ENCODE peak calls at places on chromosomes 3 and 15, in nine cellular contexts. One of them, this sample, is unnamed. For H3K79me2, the result is how much of the 10 kb centered on the place peaks cover.

GRCh38 chr3:85867072-85867471 is 908.3 kb downstream of the CADM2 start:
- DNase-seq in GM23248: no peak
- DNase-seq in PC-3: no peak
- DNase-seq in H1: no peak
- DNase-seq in GM12878: no peak
- DNase-seq in mammary epithelial cell: no peak
- DNase-seq in mesendoderm: no peak
- DNase-seq in OCI-LY7: no peak
- DNase-seq in H9: no peak
- DNase-seq in this sample: no peak

GRCh38 chr15:60373327-60373726 is 24.5 kb downstream of the ANXA2 start:
- DNase-seq in H9: no peak
- DNase-seq in mesendoderm: no peak
- DNase-seq in H1: no peak
- DNase-seq in PC-3: no peak
- DNase-seq in OCI-LY7: no peak
- DNase-seq in mammary epithelial cell: no peak
- DNase-seq in GM23248: peak
- DNase-seq in GM12878: no peak
- DNase-seq in this sample: no peak

GRCh38 chr15:31255176-31255510 is 71.5 kb upstream of the KLF13 start:
- DNase-seq in PC-3: no peak
- DNase-seq in OCI-LY7: no peak
- DNase-seq in mesendoderm: no peak
- DNase-seq in GM23248: no peak
- DNase-seq in H9: no peak
- DNase-seq in H1: no peak
- DNase-seq in GM12878: no peak
- DNase-seq in mammary epithelial cell: no peak
- DNase-seq in this sample: no peak

GRCh38 chr3:25273582-25274171 is 154.4 kb upstream of the RARB start:
- DNase-seq in PC-3: no peak
- DNase-seq in OCI-LY7: no peak
- DNase-seq in H1: no peak
- DNase-seq in GM12878: no peak
- DNase-seq in H9: no peak
- DNase-seq in mammary epithelial cell: no peak
- DNase-seq in GM23248: no peak
- DNase-seq in mesendoderm: no peak
- DNase-seq in this sample: no peak

GRCh38 chr15:36775209-36775608 is 195.8 kb downstream of the CDIN1 start:
- DNase-seq in PC-3: no peak
- DNase-seq in H1: no peak
- DNase-seq in GM23248: no peak
- DNase-seq in mesendoderm: no peak
- DNase-seq in OCI-LY7: no peak
- DNase-seq in mammary epithelial cell: no peak
- DNase-seq in GM12878: no peak
- DNase-seq in H9: no peak
- DNase-seq in this sample: no peak

GRCh38 chr15:73369073-73369694 is 426 bp upstream of the HCN4 start:
- DNase-seq in PC-3: no peak
- DNase-seq in mammary epithelial cell: no peak
- DNase-seq in OCI-LY7: no peak
- DNase-seq in GM23248: peak
- DNase-seq in H9: no peak
- DNase-seq in H1: peak
- DNase-seq in mesendoderm: no peak
- DNase-seq in GM12878: no peak
- DNase-seq in this sample: no peak

GRCh38 chr15:55526559-55527036 is 18.6 kb upstream of the DNAAF4 start:
- DNase-seq in OCI-LY7: peak
- DNase-seq in H9: peak
- DNase-seq in mammary epithelial cell: peak
- DNase-seq in PC-3: peak
- DNase-seq in GM12878: no peak
- DNase-seq in H1: peak
- DNase-seq in mesendoderm: peak
- DNase-seq in GM23248: peak
- DNase-seq in this sample: peak

GRCh38 chr3:192888121-192888520 is 29.5 kb downstream of the MB21D2 start:
- DNase-seq in GM23248: peak
- DNase-seq in OCI-LY7: no peak
- DNase-seq in mammary epithelial cell: no peak
- DNase-seq in H1: no peak
- DNase-seq in GM12878: no peak
- DNase-seq in mesendoderm: no peak
- DNase-seq in PC-3: peak
- DNase-seq in H9: no peak
- DNase-seq in this sample: no peak

GRCh38 chr3:23959147-23959900 is 14.2 kb downstream of the NR1D2 start:
- DNase-seq in H1: no peak
- DNase-seq in mesendoderm: no peak
- DNase-seq in GM23248: peak
- DNase-seq in H9: no peak
- DNase-seq in GM12878: no peak
- DNase-seq in mammary epithelial cell: peak
- DNase-seq in PC-3: peak
- DNase-seq in OCI-LY7: no peak
- DNase-seq in this sample: no peak

GRCh38 chr3:134334901-134335280 is 39.4 kb downstream of the AMOTL2 start:
- DNase-seq in GM23248: no peak
- DNase-seq in mesendoderm: peak
- DNase-seq in PC-3: no peak
- DNase-seq in mammary epithelial cell: no peak
- DNase-seq in OCI-LY7: no peak
- DNase-seq in GM12878: no peak
- DNase-seq in H9: peak
- DNase-seq in H1: no peak
- DNase-seq in this sample: no peak

GRCh38 chr3:25631989-25632388 is 32.7 kb downstream of the TOP2B start:
- DNase-seq in GM12878: no peak
- DNase-seq in H1: no peak
- DNase-seq in H9: no peak
- DNase-seq in OCI-LY7: no peak
- DNase-seq in GM23248: no peak
- DNase-seq in PC-3: no peak
- DNase-seq in mammary epithelial cell: no peak
- DNase-seq in mesendoderm: no peak
- DNase-seq in this sample: no peak

GRCh38 chr3:13841826-13842225 is 38.0 kb downstream of the WNT7A start:
- DNase-seq in GM12878: no peak
- DNase-seq in GM23248: no peak
- DNase-seq in OCI-LY7: no peak
- DNase-seq in PC-3: no peak
- DNase-seq in H9: no peak
- DNase-seq in mesendoderm: no peak
- DNase-seq in mammary epithelial cell: no peak
- DNase-seq in H1: no peak
- DNase-seq in this sample: no peak

GRCh38 chr3:117411991-117412390 is 702.4 kb downstream of the TUSC7 start:
- DNase-seq in mesendoderm: no peak
- DNase-seq in GM23248: no peak
- DNase-seq in H1: no peak
- DNase-seq in H9: no peak
- DNase-seq in mammary epithelial cell: no peak
- DNase-seq in OCI-LY7: no peak
- DNase-seq in PC-3: no peak
- DNase-seq in GM12878: no peak
- DNase-seq in this sample: no peak

GRCh38 chr3:8992854-8993253 is 29.6 kb upstream of the RAD18 start:
- DNase-seq in PC-3: no peak
- DNase-seq in H1: no peak
- DNase-seq in mammary epithelial cell: no peak
- DNase-seq in mesendoderm: no peak
- DNase-seq in GM12878: no peak
- DNase-seq in OCI-LY7: no peak
- DNase-seq in H9: no peak
- DNase-seq in GM23248: no peak
- DNase-seq in this sample: no peak

GRCh38 chr15:86555114-86555513 is 475.4 kb downstream of the AGBL1 start:
- DNase-seq in H9: no peak
- DNase-seq in H1: no peak
- DNase-seq in OCI-LY7: no peak
- DNase-seq in GM23248: no peak
- DNase-seq in GM12878: no peak
- DNase-seq in PC-3: no peak
- DNase-seq in mammary epithelial cell: no peak
- DNase-seq in mesendoderm: no peak
- DNase-seq in this sample: no peak

GRCh38 chr15:80736571-80736970 is 41.5 kb downstream of the ABHD17C start:
- DNase-seq in PC-3: no peak
- DNase-seq in mammary epithelial cell: no peak
- DNase-seq in H1: no peak
- DNase-seq in OCI-LY7: no peak
- DNase-seq in mesendoderm: no peak
- DNase-seq in GM23248: no peak
- DNase-seq in GM12878: no peak
- DNase-seq in H9: no peak
- DNase-seq in this sample: no peak

GRCh38 chr15:100902436-100903190 is 16.5 kb upstream of the LRRK1 start:
- DNase-seq in H1: no peak
- DNase-seq in OCI-LY7: peak
- DNase-seq in mesendoderm: no peak
- DNase-seq in mammary epithelial cell: peak
- DNase-seq in GM23248: peak
- DNase-seq in H9: peak
- DNase-seq in PC-3: peak
- DNase-seq in GM12878: no peak
- DNase-seq in this sample: no peak
- H3K79me2 ChIP-seq in H1: under half
- H3K79me2 ChIP-seq in OCI-LY7: under half
- H3K79me2 ChIP-seq in mesendoderm: under half
- H3K79me2 ChIP-seq in mammary epithelial cell: under half
- H3K79me2 ChIP-seq in GM23248: under half
- H3K79me2 ChIP-seq in H9: under half
- H3K79me2 ChIP-seq in PC-3: under half
- H3K79me2 ChIP-seq in GM12878: under half
- H3K79me2 ChIP-seq in this sample: under half

GRCh38 chr3:166788936-166789335 is 591.2 kb downstream of the ZBBX start:
- DNase-seq in PC-3: no peak
- DNase-seq in GM23248: no peak
- DNase-seq in OCI-LY7: no peak
- DNase-seq in GM12878: no peak
- DNase-seq in H1: no peak
- DNase-seq in mammary epithelial cell: no peak
- DNase-seq in H9: no peak
- DNase-seq in mesendoderm: no peak
- DNase-seq in this sample: no peak
- H3K79me2 ChIP-seq in PC-3: under half
- H3K79me2 ChIP-seq in GM23248: under half
- H3K79me2 ChIP-seq in OCI-LY7: under half
- H3K79me2 ChIP-seq in GM12878: under half
- H3K79me2 ChIP-seq in H1: under half
- H3K79me2 ChIP-seq in mammary epithelial cell: under half
- H3K79me2 ChIP-seq in H9: under half
- H3K79me2 ChIP-seq in mesendoderm: under half
- H3K79me2 ChIP-seq in this sample: under half

GRCh38 chr3:172217877-172218276 is 178.5 kb downstream of the FNDC3B start:
- DNase-seq in GM23248: peak
- DNase-seq in OCI-LY7: no peak
- DNase-seq in H1: no peak
- DNase-seq in H9: no peak
- DNase-seq in GM12878: no peak
- DNase-seq in mesendoderm: no peak
- DNase-seq in PC-3: peak
- DNase-seq in mammary epithelial cell: no peak
- DNase-seq in this sample: no peak
- H3K79me2 ChIP-seq in GM23248: half or more
- H3K79me2 ChIP-seq in OCI-LY7: under half
- H3K79me2 ChIP-seq in H1: under half
- H3K79me2 ChIP-seq in H9: under half
- H3K79me2 ChIP-seq in GM12878: under half
- H3K79me2 ChIP-seq in mesendoderm: under half
- H3K79me2 ChIP-seq in PC-3: half or more
- H3K79me2 ChIP-seq in mammary epithelial cell: half or more
- H3K79me2 ChIP-seq in this sample: half or more

GRCh38 chr3:111981457-111981763 is 2.6 kb downstream of the ABHD10 start:
- DNase-seq in mammary epithelial cell: no peak
- DNase-seq in OCI-LY7: no peak
- DNase-seq in mesendoderm: no peak
- DNase-seq in GM23248: no peak
- DNase-seq in PC-3: no peak
- DNase-seq in GM12878: no peak
- DNase-seq in H1: no peak
- DNase-seq in H9: no peak
- DNase-seq in this sample: no peak

GRCh38 chr3:111979689-111980025 is 831 bp downstream of the ABHD10 start:
- DNase-seq in mesendoderm: peak
- DNase-seq in H9: no peak
- DNase-seq in GM12878: no peak
- DNase-seq in H1: no peak
- DNase-seq in PC-3: peak
- DNase-seq in GM23248: peak
- DNase-seq in mammary epithelial cell: no peak
- DNase-seq in OCI-LY7: no peak
- DNase-seq in this sample: peak

GRCh38 chr3:111978833-111979688 is at the start of gene ABHD10:
- DNase-seq in GM12878: peak
- DNase-seq in H9: peak
- DNase-seq in PC-3: peak
- DNase-seq in mesendoderm: peak
- DNase-seq in mammary epithelial cell: peak
- DNase-seq in OCI-LY7: peak
- DNase-seq in H1: peak
- DNase-seq in GM23248: peak
- DNase-seq in this sample: peak

GRCh38 chr3:111978493-111978832 is 363 bp upstream of the ABHD10 start:
- DNase-seq in mammary epithelial cell: no peak
- DNase-seq in OCI-LY7: no peak
- DNase-seq in H9: no peak
- DNase-seq in H1: no peak
- DNase-seq in PC-3: no peak
- DNase-seq in mesendoderm: no peak
- DNase-seq in GM23248: no peak
- DNase-seq in GM12878: no peak
- DNase-seq in this sample: no peak

DNA sequence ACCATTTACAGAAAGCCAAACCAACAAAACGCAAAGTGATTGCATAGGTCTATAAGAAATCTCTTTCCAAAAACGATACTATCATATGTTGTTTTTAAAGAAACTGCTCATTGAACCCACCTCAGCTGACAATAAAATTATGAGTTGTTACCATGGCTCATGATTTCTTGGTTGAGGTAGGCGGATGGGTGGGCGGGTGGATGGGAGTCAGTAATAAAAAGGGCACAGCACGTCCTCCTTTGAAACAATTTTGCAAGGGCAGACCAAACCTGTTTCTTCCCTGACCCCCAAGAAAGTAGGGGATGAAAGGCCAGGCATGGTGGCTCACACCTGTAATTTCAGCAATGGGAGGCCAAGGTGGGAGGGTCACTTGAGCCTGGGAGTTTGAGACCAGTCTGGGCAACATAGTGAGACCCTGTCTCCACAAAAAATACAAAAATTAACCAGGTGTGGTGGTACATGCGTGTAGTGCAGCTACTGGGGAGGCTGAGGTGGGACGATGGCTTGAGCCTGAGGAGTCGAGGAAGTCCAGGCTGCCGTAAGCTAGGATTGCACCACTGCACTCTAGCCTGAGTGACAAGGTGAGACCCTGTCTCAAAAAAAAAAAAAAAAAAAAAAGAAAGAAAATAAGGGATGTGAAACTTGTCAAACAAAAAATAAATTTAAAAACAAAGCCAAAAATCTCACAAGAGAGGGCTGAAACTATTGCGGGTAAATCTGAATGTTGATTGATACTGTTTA is 2.1 kb downstream of the ABHD10 start:
- DNase-seq in GM23248: no peak
- DNase-seq in GM12878: no peak
- DNase-seq in PC-3: no peak
- DNase-seq in mammary epithelial cell: no peak
- DNase-seq in H9: no peak
- DNase-seq in OCI-LY7: no peak
- DNase-seq in H1: no peak
- DNase-seq in mesendoderm: no peak
- DNase-seq in this sample: no peak
- H3K79me2 ChIP-seq in GM23248: half or more
- H3K79me2 ChIP-seq in GM12878: under half
- H3K79me2 ChIP-seq in PC-3: half or more
- H3K79me2 ChIP-seq in mammary epithelial cell: under half
- H3K79me2 ChIP-seq in H9: under half
- H3K79me2 ChIP-seq in OCI-LY7: under half
- H3K79me2 ChIP-seq in H1: under half
- H3K79me2 ChIP-seq in mesendoderm: under half
- H3K79me2 ChIP-seq in this sample: under half

This sample was measured in MM.1S.